ENCODE peak calls at places on chromosomes 16 and 17, in four cellular contexts. E is body of pancreas, A is SK-N-SH, M is mucosa of descending colon. V is an unnamed sample.

GRCh38 chr16:65576139-65576538 is 454.3 kb upstream of the CDH11 start:
- DNase-seq in E (no peak), A (no peak), M (no peak), V (no peak)

GRCh38 chr16:88453621-88454314 is 688 bp downstream of the ZFPM1 start:
- DNase-seq in E (peak; percentile 36), A (peak; percentile 65), M (peak; percentile 50), V (no peak)

GRCh38 chr16:85759136-85759535 is 8.2 kb upstream of the C16orf74 start:
- DNase-seq in E (no peak), A (no peak), M (no peak), V (no peak)

GRCh38 chr17:76150712-76151622 is 9.9 kb upstream of the FOXJ1 start:
- DNase-seq in E (no peak), A (no peak), M (no peak), V (no peak)

GRCh38 chr16:2428051-2428786 is 1.0 kb upstream of the CCNF start:
- DNase-seq in E (peak; percentile 61), A (peak; percentile 68), M (peak; percentile 56), V (no peak)

GRCh38 chr16:6020162-6020980 is 922.8 kb upstream of the EEF2KMT start:
- DNase-seq in E (no peak), A (peak; percentile 67), M (no peak), V (no peak)

GRCh38 chr17:58082341-58082869 is 814 bp upstream of the DYNLL2 start:
- DNase-seq in E (no peak), A (no peak), M (peak; percentile 9), V (no peak)

GRCh38 chr16:35193956-35194355 is 1734.5 kb downstream of the TP53TG3F start:
- DNase-seq in E (no peak), A (no peak), M (no peak), V (no peak)

GRCh38 chr16:49415083-49415482 is 41.5 kb downstream of the C16orf78 start:
- DNase-seq in E (no peak), A (no peak), M (no peak), V (no peak)

GRCh38 chr16:16092925-16093624 is 130.2 kb downstream of the ABCC6 start:
- DNase-seq in E (peak; percentile 80), A (no peak), M (peak; percentile 24), V (no peak)

GRCh38 chr17:81049973-81050551 is 15.1 kb downstream of the BAIAP2 start:
- DNase-seq in E (peak; percentile 68), A (peak; percentile 50), M (peak; percentile 77), V (peak; percentile 98)

GRCh38 chr17:79911430-79912399 is 72.5 kb upstream of the CBX4 start:
- DNase-seq in E (no peak), A (no peak), M (peak; percentile 50), V (no peak)

GRCh38 chr17:15341385-15341849 is at the start of gene TEKT3:
- DNase-seq in E (peak; percentile 86), A (peak; percentile 94), M (peak; percentile 93), V (no peak)

GRCh38 chr17:43579570-43580140 is 33.5 kb upstream of the ETV4 start:
- DNase-seq in E (no peak), A (no peak), M (no peak), V (no peak)

GRCh38 chr17:81537343-81537855 is 9.2 kb downstream of the FSCN2 start:
- DNase-seq in E (peak; percentile 85), A (peak; percentile 92), M (peak; percentile 61), V (no peak)

DNA sequence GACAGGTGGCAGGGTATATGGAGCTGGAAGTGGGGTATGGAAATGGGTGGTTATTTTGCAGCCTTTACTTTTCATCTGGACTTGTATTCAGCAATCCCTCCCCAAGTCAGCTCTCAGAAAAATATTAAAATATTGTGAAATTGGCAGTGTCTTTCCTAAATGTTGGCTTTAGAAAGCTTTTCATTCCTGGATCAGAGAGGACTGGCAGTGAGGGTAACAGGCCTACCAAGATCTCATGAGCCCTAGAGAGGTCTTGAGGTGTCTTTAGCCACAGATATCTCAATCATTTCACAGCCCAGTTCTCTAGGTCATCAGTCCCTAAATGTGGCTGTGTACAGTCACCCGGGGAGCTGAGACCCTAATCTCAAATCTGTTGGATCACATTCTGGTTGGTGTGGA is 22.5 kb downstream of the SLC7A6OS start:
- DNase-seq in E (no peak), A (no peak), M (no peak), V (no peak)
- H3K4me1 ChIP-seq in E (no peaks in the 10 kb centered on the region), A (no peaks in the 10 kb centered on the region), M (peaks cover 12% of the 10 kb centered on the region), V (no peaks in the 10 kb centered on the region)

DNA sequence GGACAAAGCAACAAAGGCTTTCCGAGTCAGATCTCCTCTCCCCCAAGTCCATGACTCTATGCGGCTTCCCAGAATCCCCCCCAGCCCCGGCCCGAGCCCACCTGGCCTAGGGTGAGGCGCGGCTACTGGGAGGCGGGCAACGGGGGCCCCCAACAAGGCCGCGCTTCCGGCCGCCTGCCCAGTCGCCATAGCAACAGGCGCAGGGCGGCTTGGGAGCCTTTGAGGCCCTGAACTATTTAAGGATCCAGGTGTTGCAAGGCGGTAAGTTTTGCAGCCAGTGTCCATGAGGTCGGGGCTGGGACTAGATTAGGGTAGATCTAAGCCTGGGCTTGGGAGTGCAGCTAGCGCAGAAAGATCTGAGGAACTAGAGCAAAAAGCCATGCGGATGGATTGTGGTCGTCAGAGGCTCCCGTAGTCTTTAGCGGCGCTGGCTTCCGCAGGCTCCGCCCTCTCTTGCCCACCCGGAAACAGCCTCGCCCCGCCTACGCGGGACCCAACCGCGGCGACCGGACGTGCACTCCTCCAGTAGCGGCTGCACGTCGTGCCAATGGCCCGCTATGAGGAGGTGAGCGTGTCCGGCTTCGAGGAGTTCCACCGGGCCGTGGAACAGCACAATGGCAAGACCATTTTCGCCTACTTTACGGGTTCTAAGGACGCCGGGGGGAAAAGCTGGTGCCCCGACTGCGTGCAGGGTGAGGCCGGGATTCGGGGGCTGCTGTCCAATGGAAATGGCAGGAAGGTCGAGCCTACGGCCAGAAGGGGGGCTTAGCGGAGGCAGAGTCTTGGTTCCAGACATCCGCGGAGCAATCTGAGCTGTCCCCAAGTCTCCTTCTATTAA is at the start of the genes KIAA0753 and TXNDC17:
- DNase-seq in E (peak; percentile 89), A (peak; percentile 91), M (peak; percentile 93), V (peak; percentile 91)
- TF ChIP-seq CTCF in E (no peak), A (no peak), M (no peak), V (no peak)

GRCh38 chr16:720507-720989 is 398 bp upstream of the ANTKMT start:
- DNase-seq in E (no peak), A (peak; percentile 89), M (no peak), V (no peak)
- H3K4me1 ChIP-seq in E (peaks cover 60% of the 10 kb centered on the region), A (peaks cover 47% of the 10 kb centered on the region), M (peaks cover 48% of the 10 kb centered on the region), V (peaks cover 3% of the 10 kb centered on the region)

DNA sequence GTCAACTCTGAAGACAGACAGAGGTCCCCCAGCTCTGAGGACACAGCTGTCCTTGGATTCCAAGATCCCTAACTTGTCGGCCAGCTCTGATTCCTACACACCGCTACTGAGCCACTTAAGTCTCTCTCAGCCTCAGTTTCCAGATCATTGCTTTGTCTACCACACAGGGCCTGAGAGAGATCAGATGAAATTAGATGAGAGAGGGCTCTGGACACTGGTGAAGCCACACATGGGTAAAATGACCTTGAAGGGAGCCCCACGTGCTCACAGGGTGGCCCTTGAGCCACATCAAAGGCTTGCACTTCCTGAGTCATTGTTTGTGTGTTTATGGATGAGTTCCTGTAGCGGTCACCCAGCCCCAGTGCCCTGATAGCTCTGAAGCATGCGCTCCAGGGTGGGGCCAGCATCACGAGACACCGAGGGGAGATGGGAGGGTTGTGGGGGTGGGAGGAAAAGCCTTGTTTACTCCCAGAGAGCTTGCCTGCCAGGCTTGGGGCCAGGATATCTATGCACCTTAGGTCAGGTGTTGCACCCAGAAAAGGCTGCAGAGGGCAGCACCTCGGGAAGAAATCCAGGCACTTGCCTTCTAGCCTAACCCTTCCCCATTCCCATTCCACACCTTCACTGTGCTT is 32.7 kb upstream of the SLC6A2 start:
- DNase-seq in E (no peak), A (peak; percentile 30), M (no peak), V (no peak)
- TF ChIP-seq CTCF in E (no peak), A (peak; percentile 23), M (no peak), V (peak; percentile 34)

V was measured in RWPE2.